ENCODE peak calls at places on chromosome 6, in five cellular contexts. G is H9, F is endothelial cell of umbilical vein, Q is neuronal stem cell, W is PC-3. K is an unnamed sample. For H3K4me1, the result is how much of the 10 kb centered on the place peaks cover.

GRCh38 chr6:108768176-108768555 is 80.1 kb upstream of the ARMC2 start:
- DNase-seq in G (no peak), F (no peak), Q (peak), W (no peak), K (no peak)

GRCh38 chr6:166825553-166826145 is 130.7 kb downstream of the RNASET2 start:
- DNase-seq in F (no peak), W (peak), G (no peak), Q (no peak), K (peak)

GRCh38 chr6:107576852-107577251 is 86.9 kb downstream of the SOBP start:
- DNase-seq in Q (no peak), G (no peak), W (peak), F (peak), K (peak)

GRCh38 chr6:161523367-161523766 is 249.5 kb upstream of the AGPAT4 start:
- DNase-seq in G (no peak), W (no peak), F (no peak), Q (no peak), K (no peak)

GRCh38 chr6:159806021-159806458 is 6.0 kb downstream of the PNLDC1 start:
- DNase-seq in Q (no peak), F (no peak), W (no peak), G (no peak), K (no peak)

GRCh38 chr6:31657406-31658157 is 1.9 kb downstream of the APOM start:
- DNase-seq in Q (no peak), F (no peak), W (peak), G (no peak), K (peak)

GRCh38 chr6:75830959-75831885 is 82.2 kb downstream of the MYO6 start:
- DNase-seq in W (no peak), F (no peak), G (no peak), Q (no peak), K (peak)

GRCh38 chr6:26660096-26660425 is 515 bp upstream of the ZNF322 start:
- DNase-seq in Q (no peak), G (no peak), F (no peak), W (peak), K (peak)

GRCh38 chr6:122365775-122366403 is 33.6 kb upstream of the HSF2 start:
- DNase-seq in W (no peak), Q (no peak), G (no peak), F (no peak), K (peak)

GRCh38 chr6:41733707-41734665 is 1.4 kb downstream of the TFEB start:
- DNase-seq in F (peak), W (peak), Q (peak), G (peak), K (peak)

GRCh38 chr6:44454198-44454597 is 66.7 kb downstream of the CDC5L start:
- DNase-seq in W (peak), F (no peak), G (no peak), Q (no peak), K (no peak)

GRCh38 chr6:119128252-119128912 is 49.9 kb upstream of the FAM184A start:
- DNase-seq in Q (no peak), G (no peak), F (no peak), W (no peak), K (no peak)

GRCh38 chr6:77025824-77026223 is 437.5 kb downstream of the HTR1B start:
- DNase-seq in W (no peak), Q (no peak), F (no peak), G (no peak), K (no peak)

GRCh38 chr6:129510930-129511329 is 199.0 kb downstream of the ARHGAP18 start:
- DNase-seq in F (peak), G (no peak), W (peak), Q (no peak), K (no peak)

GRCh38 chr6:86706449-86706848 is 230.9 kb upstream of the HTR1E start:
- DNase-seq in Q (no peak), G (peak), W (peak), F (no peak), K (no peak)

GRCh38 chr6:86031713-86032112 is 389.0 kb upstream of the SYNCRIP start:
- DNase-seq in Q (no peak), W (no peak), F (no peak), G (no peak), K (no peak)

GRCh38 chr6:46993846-46994245 is 48.3 kb downstream of the ADGRF1 start:
- DNase-seq in G (no peak), W (peak), Q (no peak), F (peak), K (peak)

GRCh38 chr6:81614292-81614691 is 138.2 kb downstream of the TENT5A start:
- DNase-seq in G (no peak), Q (no peak), F (peak), W (peak), K (peak)

GRCh38 chr6:18990313-18990978 is 603.3 kb downstream of the RNF144B start:
- DNase-seq in Q (peak), W (peak), F (peak), G (peak), K (peak)

GRCh38 chr6:4853782-4854511 is 77.7 kb downstream of the CDYL start:
- DNase-seq in Q (no peak), W (peak), G (no peak), F (no peak), K (peak)

GRCh38 chr6:169801396-169802160 is 50.2 kb downstream of the ERMARD start:
- DNase-seq in Q (no peak), F (no peak), W (no peak), G (peak), K (no peak)

GRCh38 chr6:1247058-1247457 is 64.8 kb upstream of the FOXQ1 start:
- DNase-seq in Q (no peak), W (peak), F (no peak), G (no peak), K (no peak)

GRCh38 chr6:131456565-131456964 is 116.5 kb upstream of the ARG1 start:
- DNase-seq in Q (no peak), G (no peak), F (no peak), W (no peak), K (no peak)

GRCh38 chr6:136319732-136320131 is 30.1 kb upstream of the BCLAF1 start:
- DNase-seq in F (no peak), Q (no peak), W (no peak), G (no peak), K (no peak)

GRCh38 chr6:142907017-142907470 is 37.9 kb downstream of the HIVEP2 start:
- DNase-seq in Q (no peak), G (no peak), W (no peak), F (no peak), K (no peak)

GRCh38 chr6:36357872-36358234 is 21.2 kb upstream of the BNIP5 start:
- DNase-seq in F (no peak), W (no peak), G (no peak), Q (no peak), K (no peak)

GRCh38 chr6:137666202-137666774 is 172.1 kb upstream of the OLIG3 start:
- DNase-seq in F (no peak), Q (no peak), G (no peak), W (no peak), K (no peak)

GRCh38 chr6:75852721-75853120 is 103.7 kb downstream of the MYO6 start:
- DNase-seq in Q (no peak), F (peak), W (peak), G (no peak), K (peak)

GRCh38 chr6:80550271-80550670 is 443.8 kb downstream of the BCKDHB start:
- DNase-seq in W (no peak), F (no peak), Q (no peak), G (no peak), K (no peak)

GRCh38 chr6:43174263-43175112 is 3.4 kb downstream of the SRF start:
- DNase-seq in G (peak), Q (peak), W (peak), F (peak), K (peak)

GRCh38 chr6:55290736-55291135 is 36.5 kb upstream of the GFRAL start:
- DNase-seq in G (no peak), F (no peak), W (no peak), Q (no peak), K (no peak)

DNA sequence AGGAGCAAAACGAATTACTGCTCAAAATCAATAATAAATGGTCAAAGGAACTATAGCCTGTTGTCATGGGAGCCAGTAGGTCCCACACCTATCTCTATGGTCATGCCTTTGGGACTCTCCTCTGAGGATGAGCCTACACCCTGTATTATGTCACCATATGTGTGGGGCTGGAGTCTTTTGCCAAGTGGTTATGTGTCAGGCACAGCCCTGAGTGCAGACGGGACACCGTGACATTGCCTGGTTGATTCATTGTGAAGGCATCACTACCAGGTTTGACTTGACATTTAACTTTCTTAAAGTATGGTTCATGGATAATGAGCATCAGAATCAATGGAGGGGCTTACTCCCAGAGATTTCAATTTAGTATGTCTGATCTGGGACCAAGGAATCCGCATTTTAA is 23.6 kb downstream of the BMP6 start:
- DNase-seq in Q (no peak), W (no peak), G (no peak), F (no peak), K (peak)
- H3K4me2 ChIP-seq in Q (no peak), W (no peak), G (no peak), F (no peak), K (no peak)

GRCh38 chr6:70849348-70850069 is 107.4 kb downstream of the B3GAT2 start:
- DNase-seq in F (no peak), G (no peak), Q (no peak), W (peak), K (no peak)
- H3K4me1 ChIP-seq in F (under half), G (under half), Q (under half), W (under half), K (under half)

DNA sequence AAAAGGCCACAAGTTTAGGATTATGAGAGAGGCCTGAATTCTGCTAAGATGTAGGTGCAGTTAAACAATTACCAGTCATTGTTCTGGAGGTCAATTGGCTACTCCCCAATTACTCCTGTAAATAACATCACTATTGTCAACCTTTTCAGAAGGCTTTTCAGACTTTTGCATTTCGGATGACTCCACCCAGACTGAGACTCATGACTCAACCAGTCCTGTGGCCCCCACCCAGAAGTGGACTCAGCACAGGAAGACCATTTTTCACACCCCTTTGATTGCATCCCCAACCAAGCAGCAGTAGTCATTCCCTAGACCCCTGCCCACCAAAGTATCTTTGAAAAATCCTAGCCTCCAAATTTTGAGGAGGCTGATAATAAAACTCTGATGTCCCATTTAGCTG is 139.3 kb upstream of the SLC22A16 start:
- DNase-seq in G (no peak), F (no peak), Q (no peak), W (no peak), K (no peak)
- H3K27ac ChIP-seq in G (no peak), F (no peak), Q (no peak), W (no peak), K (no peak)

GRCh38 chr6:66858196-66858595 is 1151.2 kb upstream of the EYS start:
- DNase-seq in G (no peak), Q (no peak), W (no peak), F (no peak), K (no peak)
- H3K4me2 ChIP-seq in G (no peak), Q (no peak), W (no peak), F (no peak), K (no peak)

DNA sequence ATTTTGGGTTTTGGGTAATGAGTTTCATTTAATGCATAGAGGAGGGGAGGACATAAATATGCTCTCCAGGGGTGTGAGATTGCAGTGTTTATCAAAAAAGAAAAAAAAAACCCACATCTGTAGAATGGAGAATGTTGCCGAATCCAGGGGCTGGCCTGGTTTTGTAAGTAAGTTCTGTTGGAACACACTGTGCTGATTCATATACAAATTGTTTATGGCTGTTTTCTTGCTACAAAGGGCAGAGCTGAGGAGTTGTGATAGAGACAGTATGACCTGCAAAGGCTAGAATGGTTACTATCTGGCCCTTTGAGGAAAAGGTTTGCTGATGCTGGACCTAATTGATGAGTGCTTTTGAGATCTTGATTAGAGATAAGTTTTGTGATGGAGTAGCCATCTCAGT is 30.4 kb downstream of the SCAF8 start:
- DNase-seq in G (no peak), Q (no peak), F (no peak), W (no peak), K (peak)
- H3K4me1 ChIP-seq in G (under half), Q (under half), F (under half), W (under half), K (under half)

GRCh38 chr6:67877288-67877687 is 757.8 kb upstream of the ADGRB3 start:
- DNase-seq in Q (no peak), F (no peak), G (no peak), W (no peak), K (no peak)
- H3K27ac ChIP-seq in Q (no peak), F (no peak), G (no peak), W (no peak), K (no peak)

GRCh38 chr6:3088853-3089445 is 20.7 kb downstream of the RIPK1 start:
- DNase-seq in Q (no peak), F (peak), G (no peak), W (no peak), K (peak)
- H3K4me2 ChIP-seq in Q (no peak), F (peak), G (no peak), W (no peak), K (peak)

GRCh38 chr6:89353118-89353556 is 615 bp upstream of the UBE2J1 start:
- DNase-seq in W (no peak), G (no peak), Q (no peak), F (no peak), K (no peak)
- H3K4me1 ChIP-seq in W (under half), G (under half), Q (under half), F (under half), K (under half)

GRCh38 chr6:140052757-140053729 is 678.6 kb upstream of the CITED2 start:
- DNase-seq in W (peak), Q (no peak), F (peak), G (no peak), K (peak)
- H3K27ac ChIP-seq in W (no peak), Q (no peak), F (no peak), G (no peak), K (peak)

K was measured in GM23248.